ENCODE peak calls at places on chromosomes 11 and 22, in ten cellular contexts. W is coronary artery, I is tibial artery, L is AG09319, S is sigmoid colon, B is spleen, O is kidney epithelial cell, A is GM13977, V is A549, Z is PC-9. U is an unnamed sample.
A peak's percentile ranks its signal among the peaks of the same experiment; 100 is the strongest.

GRCh38 chr11:75924966-75925784 is 110.2 kb downstream of the UVRAG start:
- DNase-seq in W (no peak), I (no peak), L (no peak), S (no peak), B (no peak), O (no peak), A (no peak), V (no peak), Z (no peak), U (no peak)

GRCh38 chr22:25482868-25483639 is 81.4 kb upstream of the GRK3 start:
- DNase-seq in W (no peak), I (no peak), L (no peak), S (no peak), B (no peak), O (no peak), A (no peak), V (no peak), Z (no peak), U (no peak)

GRCh38 chr11:83938148-83938547 is 652.0 kb upstream of the CCDC90B start:
- DNase-seq in W (no peak), I (no peak), L (no peak), S (no peak), B (no peak), O (no peak), A (no peak), V (no peak), Z (no peak), U (no peak)

GRCh38 chr11:114145166-114145695 is 85.7 kb downstream of the ZBTB16 start:
- DNase-seq in W (no peak), I (no peak), L (no peak), S (no peak), B (no peak), O (no peak), A (no peak), V (no peak), Z (no peak), U (no peak)

GRCh38 chr22:30948930-30949342 is 19.6 kb downstream of the MORC2 start:
- DNase-seq in W (no peak), I (no peak), L (no peak), S (no peak), B (no peak), O (no peak), A (no peak), V (peak; percentile 8), Z (no peak), U (no peak)

GRCh38 chr11:134267466-134267865 is 8.7 kb upstream of the GLB1L3 start:
- DNase-seq in W (no peak), I (no peak), L (no peak), S (no peak), B (no peak), O (no peak), A (no peak), V (no peak), Z (no peak), U (no peak)

GRCh38 chr11:8219257-8220021 is 44.2 kb downstream of the LMO1 start:
- DNase-seq in W (no peak), I (no peak), L (peak; percentile 8), S (no peak), B (no peak), O (peak; percentile 23), A (peak; percentile 67), V (peak; percentile 70), Z (peak; percentile 40), U (peak; percentile 38)

GRCh38 chr11:3736816-3737215 is 60.5 kb downstream of the NUP98 start:
- DNase-seq in W (no peak), I (no peak), L (no peak), S (no peak), B (no peak), O (no peak), A (no peak), V (no peak), Z (no peak), U (no peak)

GRCh38 chr11:121762820-121763219 is 310.1 kb upstream of the SORL1-AS1 start:
- DNase-seq in W (no peak), I (no peak), L (no peak), S (no peak), B (no peak), O (no peak), A (no peak), V (no peak), Z (no peak), U (no peak)

GRCh38 chr11:45666648-45667642 is 1.5 kb upstream of the CHST1 start:
- DNase-seq in W (no peak), I (no peak), L (no peak), S (peak; percentile 21), B (no peak), O (no peak), A (no peak), V (no peak), Z (no peak), U (no peak)

GRCh38 chr22:48976556-48977535 is 850.8 kb downstream of the BRD1 start:
- DNase-seq in W (peak; percentile 49), I (peak; percentile 37), L (no peak), S (no peak), B (no peak), O (no peak), A (no peak), V (no peak), Z (no peak), U (no peak)

GRCh38 chr11:61406067-61406466 is 13.7 kb downstream of the TMEM216 start:
- DNase-seq in W (no peak), I (no peak), L (no peak), S (no peak), B (no peak), O (no peak), A (no peak), V (no peak), Z (no peak), U (no peak)

GRCh38 chr11:119518746-119519382 is 95.9 kb upstream of the THY1 start:
- DNase-seq in W (no peak), I (no peak), L (no peak), S (no peak), B (no peak), O (peak; percentile 12), A (no peak), V (no peak), Z (peak; percentile 19), U (peak; percentile 46)

GRCh38 chr11:15163136-15163535 is 48.4 kb downstream of the INSC start:
- DNase-seq in W (no peak), I (no peak), L (no peak), S (no peak), B (no peak), O (no peak), A (no peak), V (no peak), Z (no peak), U (no peak)
- TF ChIP-seq CTCF in W (no peak), I (no peak), L (no peak), S (no peak), B (no peak), O (no peak), A (no peak), V (no peak), Z (no peak), U (no peak)

GRCh38 chr11:21988477-21988876 is 204.4 kb upstream of the ANO5 start:
- DNase-seq in W (no peak), I (no peak), L (no peak), S (no peak), B (no peak), O (no peak), A (no peak), V (peak; percentile 29), Z (no peak), U (no peak)
- TF ChIP-seq CTCF in W (no peak), I (peak; percentile 15), L (no peak), S (no peak), B (no peak), O (no peak), A (no peak), V (peak; percentile 46), Z (no peak), U (no peak)

GRCh38 chr22:22709719-22710445 is 65.5 kb downstream of the GGTLC2 start:
- DNase-seq in W (peak; percentile 35), I (peak; percentile 60), L (no peak), S (no peak), B (no peak), O (no peak), A (no peak), V (peak; percentile 43), Z (no peak), U (peak; percentile 45)
- TF ChIP-seq CTCF in W (no peak), I (no peak), L (no peak), S (no peak), B (no peak), O (peak; percentile 31), A (no peak), V (no peak), Z (peak; percentile 37), U (no peak)

DNA sequence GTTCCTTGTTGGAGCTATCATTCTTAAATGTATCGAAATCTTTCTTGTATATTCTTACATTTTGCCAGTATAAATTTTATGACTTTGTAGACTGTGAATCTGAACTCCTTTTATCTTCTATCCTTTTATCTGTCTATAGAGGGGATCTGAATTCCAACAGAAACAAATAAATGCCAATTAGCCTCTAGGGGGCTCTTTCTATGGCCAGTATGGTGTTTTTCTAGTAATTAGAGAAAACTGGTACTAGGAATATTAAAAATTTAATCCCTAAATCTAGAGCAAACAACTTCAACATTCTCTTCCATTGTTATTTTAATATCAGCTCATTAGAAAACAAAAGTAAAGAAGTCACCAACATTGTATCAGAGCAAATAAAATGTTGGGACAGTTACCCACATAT is 21.5 kb upstream of the CAT start:
- DNase-seq in W (no peak), I (no peak), L (no peak), S (no peak), B (no peak), O (no peak), A (no peak), V (no peak), Z (no peak), U (no peak)
- TF ChIP-seq CTCF in W (no peak), I (no peak), L (no peak), S (no peak), B (no peak), O (peak; percentile 9), A (no peak), V (no peak), Z (no peak), U (no peak)